ENCODE peak calls at places on chromosomes 13 and 19, in four cellular contexts. Z is H1, K is HepG2, V is GM12878. F is an unnamed sample. For H3K4me1, the result is how much of the 10 kb centered on the place peaks cover.

GRCh38 chr19:33284756-33285155 is 17.6 kb downstream of the CEBPA start:
- DNase-seq in Z (no peak), K (no peak), V (no peak), F (no peak)

GRCh38 chr13:77397636-77398035 is 70.7 kb upstream of the MYCBP2 start:
- DNase-seq in Z (no peak), K (no peak), V (no peak), F (no peak)

GRCh38 chr19:18102916-18103542 is 5.5 kb downstream of the MAST3 start:
- DNase-seq in Z (no peak), K (no peak), V (no peak), F (no peak)

GRCh38 chr13:24165746-24166145 is 5.2 kb downstream of the SPATA13 start:
- DNase-seq in Z (no peak), K (no peak), V (no peak), F (no peak)

GRCh38 chr13:27481766-27482165 is 31.4 kb upstream of the MTIF3 start:
- DNase-seq in Z (peak), K (peak), V (no peak), F (peak)

GRCh38 chr19:48720251-48720612 is 707 bp upstream of the MAMSTR start:
- DNase-seq in Z (no peak), K (no peak), V (no peak), F (no peak)

GRCh38 chr19:1003283-1003682 is 3.1 kb downstream of the GRIN3B start:
- DNase-seq in Z (no peak), K (no peak), V (no peak), F (no peak)

GRCh38 chr19:30784850-30785459 is 412.8 kb downstream of the ZNF536 start:
- DNase-seq in Z (peak), K (peak), V (no peak), F (peak)

GRCh38 chr19:2164020-2164988 is 571 bp downstream of the DOT1L start:
- DNase-seq in Z (no peak), K (no peak), V (no peak), F (no peak)

GRCh38 chr19:41876847-41877489 is at the start of gene CD79A:
- DNase-seq in Z (no peak), K (no peak), V (peak), F (no peak)

GRCh38 chr13:33497146-33497845 is 211.7 kb upstream of the STARD13 start:
- DNase-seq in Z (no peak), K (no peak), V (no peak), F (no peak)

GRCh38 chr13:32159147-32159869 is 127.7 kb downstream of the FRY start:
- DNase-seq in Z (no peak), K (no peak), V (no peak), F (no peak)

GRCh38 chr19:41703602-41704293 is 4.7 kb upstream of the CEACAM5 start:
- DNase-seq in Z (no peak), K (no peak), V (no peak), F (no peak)

GRCh38 chr19:46710687-46711086 is 6.2 kb downstream of the PRKD2 start:
- DNase-seq in Z (peak), K (no peak), V (no peak), F (peak)

GRCh38 chr19:15550847-15551182 is 42.5 kb downstream of the CYP4F22 start:
- DNase-seq in Z (no peak), K (peak), V (no peak), F (peak)

GRCh38 chr19:934865-935422 is 9.1 kb downstream of the ARID3A start:
- DNase-seq in Z (no peak), K (peak), V (no peak), F (no peak)

GRCh38 chr19:45177817-45178261 is at the start of gene TRAPPC6A:
- DNase-seq in Z (no peak), K (no peak), V (no peak), F (no peak)

GRCh38 chr19:33410915-33411401 is 37.4 kb downstream of the CEBPG start:
- DNase-seq in Z (no peak), K (no peak), V (no peak), F (no peak)

GRCh38 chr19:36686365-36687213 is 823 bp upstream of the ZNF567 start:
- DNase-seq in Z (no peak), K (no peak), V (no peak), F (no peak)

GRCh38 chr13:42930136-42930535 is 61.9 kb downstream of the EPSTI1 start:
- DNase-seq in Z (no peak), K (peak), V (no peak), F (no peak)

GRCh38 chr13:50685491-50685890 is 158.0 kb downstream of the DLEU7 start:
- DNase-seq in Z (no peak), K (no peak), V (no peak), F (no peak)

GRCh38 chr19:35260694-35261304 is 8.0 kb upstream of the USF2 start:
- DNase-seq in Z (no peak), K (no peak), V (no peak), F (no peak)

GRCh38 chr19:3046621-3047306 is 15.5 kb downstream of the TLE5 start:
- DNase-seq in Z (no peak), K (no peak), V (no peak), F (peak)

GRCh38 chr13:49540552-49540951 is 44.8 kb downstream of the PHF11 start:
- DNase-seq in Z (no peak), K (no peak), V (peak), F (no peak)

GRCh38 chr13:35791191-35791902 is 314.9 kb upstream of the MAB21L1 start:
- DNase-seq in Z (no peak), K (no peak), V (no peak), F (no peak)

GRCh38 chr19:28234637-28235036 is 978.3 kb downstream of the UQCRFS1 start:
- DNase-seq in Z (no peak), K (no peak), V (no peak), F (no peak)

GRCh38 chr19:39969681-39970423 is 1.1 kb upstream of the PSMC4 start:
- DNase-seq in Z (no peak), K (no peak), V (no peak), F (no peak)

GRCh38 chr13:48233886-48234488 is 981 bp downstream of the ITM2B start:
- DNase-seq in Z (no peak), K (no peak), V (peak), F (no peak)

GRCh38 chr13:112637017-112637801 is 49.3 kb upstream of the TUBGCP3 start:
- DNase-seq in Z (no peak), K (no peak), V (no peak), F (no peak)

GRCh38 chr13:20860844-20861243 is 41.7 kb downstream of the XPO4 start:
- DNase-seq in Z (no peak), K (no peak), V (no peak), F (no peak)

GRCh38 chr13:113746143-113746525 is 12.9 kb upstream of the TMEM255B start:
- DNase-seq in Z (no peak), K (peak), V (no peak), F (no peak)

GRCh38 chr13:44759723-44760360 is 183.7 kb upstream of the TSC22D1 start:
- DNase-seq in Z (no peak), K (peak), V (no peak), F (no peak)

GRCh38 chr13:110125157-110125556 is 181.8 kb downstream of the COL4A1 start:
- DNase-seq in Z (no peak), K (no peak), V (no peak), F (no peak)

GRCh38 chr19:38990949-38991697 is 15.6 kb upstream of the FBXO17 start:
- DNase-seq in Z (no peak), K (no peak), V (no peak), F (no peak)

GRCh38 chr19:45097450-45097775 is 4.4 kb downstream of the PPP1R37 start:
- DNase-seq in Z (no peak), K (no peak), V (no peak), F (no peak)

GRCh38 chr13:39777527-39778061 is 122.1 kb downstream of the COG6 start:
- DNase-seq in Z (no peak), K (no peak), V (no peak), F (no peak)

GRCh38 chr19:51333836-51334460 is 8.0 kb downstream of the VSIG10L start:
- DNase-seq in Z (no peak), K (no peak), V (no peak), F (peak)

GRCh38 chr13:113637262-113638160 is 20.5 kb downstream of the ATP4B start:
- DNase-seq in Z (no peak), K (no peak), V (no peak), F (no peak)

GRCh38 chr13:25300861-25301346 is 521 bp upstream of the NUP58 start:
- DNase-seq in Z (no peak), K (no peak), V (no peak), F (no peak)
- TF ChIP-seq BRCA1 in Z (no peak), K (no peak), V (no peak), F (no peak)

DNA sequence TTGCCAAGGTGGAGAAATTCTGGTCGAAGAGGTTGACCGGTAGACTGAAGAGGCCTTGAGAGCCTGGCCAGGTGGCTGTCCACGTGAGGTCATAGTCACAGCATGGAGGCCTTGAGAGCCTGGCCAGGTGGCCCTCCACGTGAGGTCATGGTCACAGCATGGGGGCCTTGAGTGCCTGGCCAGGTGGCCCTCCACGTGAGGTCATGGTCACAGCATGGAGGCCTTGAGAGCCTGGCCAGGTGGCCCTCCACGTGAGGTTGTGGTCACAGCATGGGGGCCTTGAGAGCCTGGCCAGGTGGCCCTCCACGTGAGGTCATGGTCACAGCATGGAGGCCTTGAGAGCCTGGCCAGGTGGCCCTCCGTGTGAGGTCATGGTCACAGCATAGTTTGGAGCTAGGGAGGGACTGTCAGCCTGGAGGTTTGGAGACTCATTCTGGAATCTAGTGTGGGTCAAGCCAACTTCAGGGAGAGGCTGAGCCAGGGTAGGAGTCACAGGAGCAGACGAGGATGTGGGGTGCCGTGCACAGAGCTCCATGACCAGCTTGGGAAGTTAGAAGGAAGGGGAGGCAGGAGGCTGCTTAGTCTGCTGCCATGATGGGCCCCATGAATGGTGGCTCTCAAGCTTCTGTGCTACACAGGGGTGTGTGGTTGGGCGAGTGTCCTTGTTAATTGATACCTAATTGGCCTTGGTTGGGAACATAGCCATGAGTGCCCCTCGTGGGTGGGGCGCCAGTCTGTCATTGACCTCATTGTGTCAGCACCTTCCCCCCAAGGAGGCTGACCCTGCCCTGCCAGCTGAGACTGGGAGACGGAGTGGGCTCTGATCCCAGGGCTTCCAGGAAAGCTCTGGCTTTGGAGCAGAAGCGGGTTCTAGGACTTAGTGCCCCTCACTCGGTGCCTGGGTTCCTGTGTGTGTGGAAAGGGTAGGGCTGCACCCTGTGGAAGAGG is 4.0 kb downstream of the LENG9 start:
- DNase-seq in Z (no peak), K (no peak), V (no peak), F (no peak)
- TF ChIP-seq POLR2A in Z (no peak), K (no peak), V (no peak), F (peak)

GRCh38 chr19:6061420-6062130 is 48.7 kb downstream of the RFX2 start:
- DNase-seq in Z (no peak), K (no peak), V (no peak), F (no peak)

GRCh38 chr19:6064016-6064702 is 46.1 kb downstream of the RFX2 start:
- DNase-seq in Z (no peak), K (no peak), V (no peak), F (no peak)

GRCh38 chr19:6063576-6063961 is 46.7 kb downstream of the RFX2 start:
- DNase-seq in Z (no peak), K (no peak), V (no peak), F (no peak)

GRCh38 chr19:6062274-6062673 is 48.0 kb downstream of the RFX2 start:
- DNase-seq in Z (no peak), K (no peak), V (no peak), F (peak)

DNA sequence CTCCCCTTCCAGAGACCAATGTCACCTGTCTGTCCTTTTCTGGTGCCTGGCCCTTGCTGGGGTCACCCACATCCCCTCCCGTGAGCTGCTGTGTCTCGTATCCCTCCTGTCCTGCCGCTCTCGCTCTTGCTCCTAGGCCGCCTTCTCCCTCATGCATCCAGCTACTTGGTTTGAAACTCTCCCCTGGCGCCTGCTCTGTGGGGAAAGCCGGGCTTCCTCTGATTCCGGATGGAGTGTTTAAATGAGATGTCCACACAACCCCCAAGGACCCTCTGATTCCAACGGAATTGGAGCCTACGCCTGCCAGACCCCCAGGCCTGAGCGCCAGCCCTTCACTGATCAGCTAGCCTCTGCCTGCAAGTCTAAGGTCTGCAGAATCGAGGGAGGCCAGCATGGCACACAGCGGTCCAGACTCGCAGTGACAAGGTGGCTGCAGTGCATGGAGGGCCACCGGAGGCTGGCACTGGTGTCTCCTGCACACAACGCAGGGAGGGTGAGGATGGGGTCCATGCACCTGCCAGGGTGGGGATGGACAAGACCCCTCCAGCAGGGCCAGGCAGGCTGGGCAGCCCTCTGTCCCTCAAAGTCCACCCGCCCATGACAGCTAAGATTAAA is 47.2 kb downstream of the RFX2 start:
- DNase-seq in Z (no peak), K (no peak), V (no peak), F (no peak)
- H3K4me1 ChIP-seq in Z (under half), K (under half), V (under half), F (half or more)

DNA sequence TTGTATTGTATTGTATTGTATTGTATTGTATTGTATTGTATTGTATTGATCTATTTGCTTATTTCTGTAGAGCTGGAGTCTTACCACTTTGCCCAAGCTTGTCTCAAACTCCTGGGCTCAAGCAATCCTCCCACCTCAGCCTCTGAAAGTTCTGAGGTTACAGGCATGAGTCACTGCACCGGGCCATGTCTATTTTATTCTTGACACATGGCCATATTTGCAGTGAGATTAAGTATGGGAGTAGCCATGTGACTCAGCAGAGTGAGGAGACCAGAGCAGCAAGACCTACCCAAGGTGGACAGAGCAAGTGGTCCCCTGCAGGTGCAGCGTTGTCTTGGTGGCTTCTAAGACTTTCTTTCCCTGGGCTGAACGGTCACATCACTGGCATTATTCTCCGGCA is 49.1 kb upstream of the UBAC2 start:
- DNase-seq in Z (no peak), K (no peak), V (no peak), F (peak)
- TF ChIP-seq BRCA1 in Z (no peak), K (no peak), V (no peak), F (no peak)

GRCh38 chr19:56121180-56122167 is at the start of gene ZNF787:
- DNase-seq in Z (peak), K (peak), V (peak), F (peak)
- TF ChIP-seq POLR2A in Z (peak), K (no peak), V (peak), F (peak)

GRCh38 chr19:9353011-9353410 is 9.8 kb upstream of the ZNF177 start:
- DNase-seq in Z (no peak), K (peak), V (no peak), F (no peak)

GRCh38 chr19:9352505-9352904 is 10.3 kb upstream of the ZNF177 start:
- DNase-seq in Z (no peak), K (no peak), V (no peak), F (no peak)

GRCh38 chr19:9345005-9345404 is 17.8 kb upstream of the ZNF177 start:
- DNase-seq in Z (no peak), K (no peak), V (no peak), F (no peak)

GRCh38 chr19:9348253-9348652 is 14.6 kb upstream of the ZNF177 start:
- DNase-seq in Z (no peak), K (no peak), V (no peak), F (no peak)

DNA sequence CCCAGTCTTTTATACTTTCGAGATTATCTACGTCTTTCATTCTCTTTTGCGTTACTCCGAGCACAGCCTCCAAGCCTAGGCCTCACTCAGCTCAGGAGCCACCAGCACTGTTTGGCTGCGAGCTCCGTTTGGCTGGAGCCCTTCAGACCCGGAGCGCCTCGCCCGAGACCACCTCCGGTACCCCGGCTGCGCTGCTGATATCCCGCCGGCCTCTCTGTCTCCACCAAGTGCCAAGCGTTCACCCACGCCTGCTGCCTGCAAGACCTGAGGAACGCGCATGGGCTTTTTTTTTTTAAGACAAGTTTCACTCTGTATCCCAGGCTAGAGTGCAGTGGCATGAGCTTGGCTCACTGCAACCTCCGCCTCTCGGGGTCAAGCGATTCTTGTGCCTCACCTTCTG is 14.1 kb upstream of the ZNF177 start:
- DNase-seq in Z (no peak), K (no peak), V (no peak), F (no peak)
- H3K4me1 ChIP-seq in Z (under half), K (under half), V (under half), F (under half)

F was measured in K562.